ENCODE peak calls at places on chromosome 1, in five cellular contexts. T, I, E, O and Q are unnamed samples.

GRCh38 chr1:97869441-97869840 is 51.4 kb downstream of the DPYD start:
- DNase-seq in T (no peak), I (no peak), E (no peak), O (no peak), Q (no peak)

GRCh38 chr1:160641323-160642280 is 5.2 kb downstream of the SLAMF1 start:
- DNase-seq in T (no peak), I (no peak), E (no peak), O (no peak), Q (no peak)

GRCh38 chr1:203146537-203146936 is 19.0 kb downstream of the ADORA1 start:
- DNase-seq in T (no peak), I (no peak), E (no peak), O (no peak), Q (no peak)

GRCh38 chr1:91647061-91647460 is 146.4 kb downstream of the CDC7 start:
- DNase-seq in T (no peak), I (no peak), E (no peak), O (no peak), Q (no peak)

GRCh38 chr1:28159243-28159642 is 17.2 kb downstream of the PTAFR start:
- DNase-seq in T (no peak), I (no peak), E (no peak), O (no peak), Q (no peak)

GRCh38 chr1:177969825-177970371 is at the start of gene SEC16B:
- DNase-seq in T (no peak), I (no peak), E (no peak), O (no peak), Q (no peak)

GRCh38 chr1:24207709-24208108 is 20.6 kb upstream of the IFNLR1 start:
- DNase-seq in T (no peak), I (no peak), E (no peak), O (no peak), Q (no peak)

GRCh38 chr1:93623436-93623835 is 58.2 kb downstream of the BCAR3 start:
- DNase-seq in T (no peak), I (no peak), E (no peak), O (no peak), Q (no peak)

GRCh38 chr1:74693473-74693872 is 19.9 kb upstream of the ERICH3 start:
- DNase-seq in T (no peak), I (no peak), E (no peak), O (no peak), Q (no peak)

GRCh38 chr1:101474039-101474665 is 237.3 kb downstream of the S1PR1 start:
- DNase-seq in T (no peak), I (no peak), E (no peak), O (no peak), Q (no peak)

GRCh38 chr1:116433283-116434257 is 60.5 kb downstream of the ATP1A1 start:
- DNase-seq in T (no peak), I (peak), E (no peak), O (no peak), Q (no peak)

GRCh38 chr1:117686907-117687306 is 81.1 kb downstream of the TENT5C start:
- DNase-seq in T (no peak), I (no peak), E (peak), O (no peak), Q (no peak)

GRCh38 chr1:232626452-232626851 is 3.5 kb downstream of the SIPA1L2 start:
- DNase-seq in T (no peak), I (no peak), E (no peak), O (no peak), Q (no peak)

GRCh38 chr1:93810316-93810715 is 68.7 kb downstream of the DNTTIP2 start:
- DNase-seq in T (no peak), I (no peak), E (peak), O (no peak), Q (no peak)